ENCODE peak calls at places on chromosomes 12 and 14, in five cellular contexts. L is Panc1; Z is thyroid gland; P is endodermal cell; C is CD8-positive, alpha-beta memory T cell. E is an unnamed sample. For H3K4me1 and H3K36me3, the result is how much of the 10 kb centered on the place peaks cover.

GRCh38 chr12:102917026-102917787 is at the start of gene PAH:
- DNase-seq in L (no peak), Z (peak), P (peak), C (peak), E (no peak)

GRCh38 chr12:75482636-75483035 is 2.1 kb downstream of the GLIPR1 start:
- DNase-seq in L (no peak), Z (no peak), P (no peak), C (peak), E (peak)

GRCh38 chr14:93309430-93309966 is 23.3 kb downstream of the BTBD7 start:
- DNase-seq in L (no peak), Z (no peak), P (no peak), C (no peak), E (no peak)

GRCh38 chr12:6471992-6472366 is 1.5 kb upstream of the VAMP1 start:
- DNase-seq in L (no peak), Z (no peak), P (no peak), C (no peak), E (no peak)

GRCh38 chr14:23646648-23647549 is 10.7 kb downstream of the DHRS2 start:
- DNase-seq in L (no peak), Z (no peak), P (no peak), C (no peak), E (no peak)

GRCh38 chr12:52010152-52010622 is 3.4 kb downstream of the TAMALIN start:
- DNase-seq in L (no peak), Z (peak), P (peak), C (no peak), E (peak)

GRCh38 chr12:19158909-19159308 is 29.4 kb downstream of the PLEKHA5 start:
- DNase-seq in L (no peak), Z (no peak), P (no peak), C (no peak), E (no peak)

GRCh38 chr12:47781479-47782371 is 8.7 kb downstream of the SLC48A1 start:
- DNase-seq in L (no peak), Z (peak), P (no peak), C (no peak), E (no peak)

GRCh38 chr12:34595749-34596733 is 573.7 kb downstream of the ALG10 start:
- DNase-seq in L (no peak), Z (no peak), P (no peak), C (no peak), E (no peak)

GRCh38 chr14:34111933-34112332 is 161.1 kb upstream of the EGLN3 start:
- DNase-seq in L (no peak), Z (no peak), P (peak), C (no peak), E (no peak)

GRCh38 chr14:53516261-53516774 is 363.2 kb upstream of the DDHD1 start:
- DNase-seq in L (no peak), Z (no peak), P (no peak), C (no peak), E (peak)

GRCh38 chr14:101972126-101972785 is 7.9 kb downstream of the DYNC1H1 start:
- DNase-seq in L (peak), Z (peak), P (peak), C (no peak), E (peak)

GRCh38 chr14:51774209-51774608 is 86.2 kb upstream of the GNG2 start:
- DNase-seq in L (no peak), Z (no peak), P (no peak), C (no peak), E (no peak)

GRCh38 chr12:114841557-114842251 is 157.7 kb upstream of the TBX3 start:
- DNase-seq in L (no peak), Z (no peak), P (peak), C (no peak), E (no peak)

GRCh38 chr14:67856806-67857205 is 37.2 kb downstream of the RAD51B start:
- DNase-seq in L (no peak), Z (no peak), P (no peak), C (no peak), E (no peak)

GRCh38 chr14:42550282-42550681 is 943.6 kb downstream of the LRFN5 start:
- DNase-seq in L (no peak), Z (no peak), P (no peak), C (no peak), E (no peak)

GRCh38 chr12:48045061-48045846 is 41.0 kb upstream of the COL2A1 start:
- DNase-seq in L (no peak), Z (no peak), P (no peak), C (no peak), E (peak)

GRCh38 chr12:132275110-132275531 is 54.3 kb downstream of the GALNT9 start:
- DNase-seq in L (no peak), Z (peak), P (peak), C (no peak), E (peak)

GRCh38 chr14:71593966-71594365 is 338.3 kb upstream of the RGS6 start:
- DNase-seq in L (no peak), Z (no peak), P (no peak), C (no peak), E (no peak)

GRCh38 chr14:30990766-30991165 is 34.7 kb upstream of the AP4S1 start:
- DNase-seq in L (no peak), Z (no peak), P (no peak), C (no peak), E (no peak)

GRCh38 chr12:7645395-7646177 is 20.1 kb downstream of the APOBEC1 start:
- DNase-seq in L (no peak), Z (peak), P (peak), C (peak), E (peak)

GRCh38 chr14:76129851-76130576 is 21.7 kb upstream of the GPATCH2L start:
- DNase-seq in L (no peak), Z (no peak), P (peak), C (no peak), E (no peak)

GRCh38 chr14:52175982-52176502 is 91.5 kb upstream of the PTGDR start:
- DNase-seq in L (no peak), Z (no peak), P (no peak), C (peak), E (no peak)

GRCh38 chr12:65611396-65611795 is 212.9 kb upstream of the HMGA2 start:
- DNase-seq in L (no peak), Z (no peak), P (no peak), C (no peak), E (no peak)

GRCh38 chr12:131950182-131950913 is 606 bp downstream of the EP400 start:
- DNase-seq in L (no peak), Z (no peak), P (peak), C (no peak), E (peak)

GRCh38 chr14:96194657-96195431 is 9.8 kb upstream of the BDKRB2 start:
- DNase-seq in L (no peak), Z (peak), P (no peak), C (no peak), E (peak)

GRCh38 chr14:68089146-68089715 is 269.7 kb downstream of the RAD51B start:
- DNase-seq in L (peak), Z (peak), P (no peak), C (no peak), E (no peak)

GRCh38 chr12:24966951-24967564 is 18.2 kb upstream of the BCAT1 start:
- DNase-seq in L (no peak), Z (no peak), P (no peak), C (no peak), E (no peak)

GRCh38 chr12:32549675-32550079 is 129.4 kb upstream of the DNM1L start:
- DNase-seq in L (no peak), Z (peak), P (peak), C (no peak), E (peak)

GRCh38 chr14:22151091-22151490 is 437.9 kb downstream of the DAD1 start:
- DNase-seq in L (no peak), Z (no peak), P (no peak), C (no peak), E (no peak)

GRCh38 chr14:63652406-63652805 is 10.7 kb upstream of the WDR89 start:
- DNase-seq in L (no peak), Z (no peak), P (no peak), C (no peak), E (no peak)

GRCh38 chr12:47977046-47977771 is 13.8 kb downstream of the TMEM106C start:
- DNase-seq in L (no peak), Z (no peak), P (no peak), C (no peak), E (no peak)

GRCh38 chr12:77256924-77257323 is 191.6 kb upstream of the E2F7 start:
- DNase-seq in L (no peak), Z (no peak), P (no peak), C (no peak), E (no peak)

GRCh38 chr12:120872487-120872886 is 31.7 kb downstream of the SPPL3 start:
- DNase-seq in L (no peak), Z (no peak), P (peak), C (no peak), E (no peak)

GRCh38 chr12:70196732-70197361 is 46.4 kb upstream of the CNOT2 start:
- DNase-seq in L (no peak), Z (no peak), P (no peak), C (no peak), E (no peak)

GRCh38 chr12:54262403-54262925 is 17.5 kb downstream of the CBX5 start:
- DNase-seq in L (no peak), Z (peak), P (no peak), C (no peak), E (peak)

GRCh38 chr12:50025187-50026059 is at the start of gene RACGAP1:
- DNase-seq in L (peak), Z (peak), P (peak), C (peak), E (peak)
- H3K27ac ChIP-seq in L (peak), Z (no peak), P (peak), C (peak), E (peak)

GRCh38 chr14:61654026-61654425 is 41.3 kb upstream of the HIF1A start:
- DNase-seq in L (no peak), Z (no peak), P (no peak), C (no peak), E (no peak)

GRCh38 chr14:61653507-61653906 is 41.8 kb upstream of the HIF1A start:
- DNase-seq in L (no peak), Z (no peak), P (no peak), C (no peak), E (peak)

GRCh38 chr14:61649283-61649682 is 46.0 kb upstream of the HIF1A start:
- DNase-seq in L (no peak), Z (no peak), P (no peak), C (peak), E (no peak)

GRCh38 chr14:61652526-61653262 is 42.6 kb upstream of the HIF1A start:
- DNase-seq in L (no peak), Z (no peak), P (no peak), C (no peak), E (no peak)

GRCh38 chr14:61651355-61651754 is 44.0 kb upstream of the HIF1A start:
- DNase-seq in L (no peak), Z (no peak), P (no peak), C (no peak), E (no peak)
- H3K4me1 ChIP-seq in L (under half), Z (under half), P (under half), C (under half), E (under half)

GRCh38 chr12:108538796-108539195 is 22.2 kb downstream of the SART3 start:
- DNase-seq in L (no peak), Z (no peak), P (peak), C (no peak), E (no peak)

GRCh38 chr12:108542320-108542719 is 18.7 kb downstream of the SART3 start:
- DNase-seq in L (no peak), Z (no peak), P (peak), C (no peak), E (no peak)

GRCh38 chr12:108548954-108549521 is 11.9 kb downstream of the SART3 start:
- DNase-seq in L (no peak), Z (no peak), P (peak), C (no peak), E (no peak)

GRCh38 chr12:108547633-108548172 is 13.3 kb downstream of the SART3 start:
- DNase-seq in L (no peak), Z (no peak), P (peak), C (no peak), E (no peak)

DNA sequence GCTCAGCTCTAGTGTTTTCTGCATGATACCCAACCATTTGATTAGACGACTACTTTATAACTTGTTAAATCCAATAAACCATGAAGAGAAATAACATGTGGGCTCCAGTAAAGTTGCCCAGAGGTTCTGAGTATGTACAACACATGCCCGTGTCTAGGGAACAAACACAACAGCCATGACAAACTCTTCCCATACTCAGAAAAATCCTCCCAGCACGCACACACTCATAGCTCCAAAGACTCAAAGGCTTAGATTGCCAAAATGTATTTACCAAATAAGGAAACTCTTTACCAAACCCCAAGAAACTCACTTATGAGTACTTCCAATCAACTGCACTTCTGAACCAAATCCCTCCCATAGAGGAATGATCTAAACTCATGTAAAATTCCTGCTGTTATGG is 17.3 kb downstream of the SART3 start:
- DNase-seq in L (no peak), Z (no peak), P (no peak), C (no peak), E (no peak)
- H3K36me3 ChIP-seq in L (under half), Z (under half), P (half or more), C (half or more), E (half or more)

GRCh38 chr12:122862110-122862634 is 26.9 kb downstream of the HIP1R start:
- DNase-seq in L (no peak), Z (peak), P (peak), C (no peak), E (no peak)

GRCh38 chr12:122862872-122863701 is 27.8 kb downstream of the HIP1R start:
- DNase-seq in L (no peak), Z (peak), P (peak), C (no peak), E (no peak)

GRCh38 chr12:122860052-122860853 is 25.0 kb downstream of the HIP1R start:
- DNase-seq in L (peak), Z (peak), P (peak), C (peak), E (peak)

GRCh38 chr12:122860854-122861585 is 25.8 kb downstream of the HIP1R start:
- DNase-seq in L (no peak), Z (no peak), P (peak), C (no peak), E (no peak)

DNA sequence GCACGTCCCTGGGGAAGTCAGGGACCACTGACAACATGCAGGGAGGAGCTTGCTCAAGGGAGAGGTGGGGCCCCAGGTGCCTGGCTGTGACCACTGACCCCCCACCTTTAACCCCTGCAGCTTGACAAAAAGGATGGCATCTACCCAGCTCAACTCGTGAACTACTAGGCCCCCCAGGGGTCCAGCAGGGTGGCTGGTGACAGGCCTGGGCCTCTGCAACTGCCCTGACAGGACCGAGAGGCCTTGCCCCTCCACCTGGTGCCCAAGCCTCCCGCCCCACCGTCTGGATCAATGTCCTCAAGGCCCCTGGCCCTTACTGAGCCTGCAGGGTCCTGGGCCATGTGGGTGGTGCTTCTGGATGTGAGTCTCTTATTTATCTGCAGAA is 26.3 kb downstream of the HIP1R start:
- DNase-seq in L (no peak), Z (no peak), P (peak), C (no peak), E (no peak)
- H3K27ac ChIP-seq in L (peak), Z (peak), P (no peak), C (no peak), E (no peak)

DNA sequence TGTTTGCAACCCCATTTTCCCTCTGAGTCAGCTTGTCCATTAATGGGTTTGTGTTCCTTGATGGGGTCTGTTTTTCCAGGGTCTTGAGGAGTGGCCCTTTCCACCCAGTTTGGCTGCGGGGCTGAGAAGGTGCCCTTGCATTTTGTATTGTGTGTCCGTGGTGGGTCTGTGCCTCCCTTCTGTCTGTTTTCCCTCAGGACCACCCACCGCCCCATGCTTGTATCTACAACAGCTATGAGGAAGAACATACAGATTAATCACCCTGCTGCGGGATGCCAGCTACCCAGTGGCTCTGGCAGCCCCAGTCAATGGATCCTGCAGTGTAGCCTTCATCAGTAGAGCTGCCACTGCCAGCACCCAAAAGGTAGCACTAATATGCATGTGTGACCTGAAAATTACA is 235.7 kb downstream of the CACNA1C start:
- DNase-seq in L (no peak), Z (no peak), P (peak), C (no peak), E (no peak)
- H3K4me1 ChIP-seq in L (under half), Z (under half), P (under half), C (under half), E (half or more)

GRCh38 chr14:106642090-106642489 is 1115.7 kb downstream of the TMEM121 start:
- DNase-seq in L (no peak), Z (no peak), P (no peak), C (no peak), E (no peak)
- H3K36me3 ChIP-seq in L (under half), Z (under half), P (under half), C (under half), E (under half)

GRCh38 chr14:49623941-49624806 is 3.6 kb downstream of the MGAT2 start:
- DNase-seq in L (no peak), Z (no peak), P (no peak), C (no peak), E (no peak)
- H3K27ac ChIP-seq in L (peak), Z (no peak), P (no peak), C (peak), E (no peak)

DNA sequence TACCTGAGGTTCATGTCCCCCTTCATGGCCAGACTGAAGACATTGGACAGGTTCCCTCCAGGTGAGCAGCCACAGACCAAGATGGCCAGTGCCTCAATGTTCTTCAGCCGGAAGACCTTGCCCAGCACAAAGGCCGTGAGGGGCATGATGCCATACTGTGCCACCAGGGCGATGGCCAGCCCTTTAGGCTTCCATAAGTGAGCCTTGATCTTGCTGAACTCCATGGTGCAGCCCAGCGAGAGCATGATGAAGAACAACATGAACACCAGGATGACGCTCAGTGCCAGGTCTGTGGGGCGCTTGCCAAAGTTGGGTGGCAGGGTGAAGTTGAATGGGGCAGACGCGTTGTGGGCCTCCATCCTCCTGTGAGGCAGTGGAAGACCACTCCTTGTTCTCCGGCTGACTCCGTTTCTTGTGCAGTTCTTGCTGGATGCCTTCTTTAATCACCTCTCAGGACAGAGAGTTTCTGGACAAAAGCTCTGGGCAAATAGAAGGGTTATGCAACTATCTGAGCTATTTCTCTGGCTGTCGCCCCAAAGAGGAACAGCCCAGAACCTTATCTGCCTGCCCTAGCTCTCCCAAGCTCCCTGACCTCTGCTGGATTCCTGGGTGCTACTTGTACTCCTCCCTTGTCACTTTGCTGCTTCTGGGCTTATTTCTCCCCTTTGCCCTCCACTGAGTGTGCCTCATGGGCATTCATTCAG is at the start of gene SLC10A1:
- DNase-seq in L (no peak), Z (no peak), P (no peak), C (no peak), E (no peak)
- H3K4me1 ChIP-seq in L (under half), Z (under half), P (under half), C (under half), E (under half)

E was measured in SJSA1.